ENCODE peak calls at places on chromosomes 3 and 15, in eight cellular contexts. One of them, this sample, is unnamed.
A peak's percentile ranks its signal among the peaks of the same experiment; 100 is the strongest.

GRCh38 chr3:30650348-30650995 is 44.1 kb downstream of the TGFBR2 start:
- DNase-seq in vagina: no peak
- DNase-seq in Peyer's patch: no peak
- DNase-seq in stomach: no peak
- DNase-seq in brain microvascular endothelial cell: no peak
- DNase-seq in fibroblast of pulmonary artery: no peak
- DNase-seq in mammary epithelial cell: no peak
- DNase-seq in A549: no peak
- DNase-seq in this sample: no peak

GRCh38 chr3:37240170-37240945 is 66.0 kb upstream of the LRRFIP2 start:
- DNase-seq in vagina: no peak
- DNase-seq in A549: no peak
- DNase-seq in mammary epithelial cell: no peak
- DNase-seq in brain microvascular endothelial cell: no peak
- DNase-seq in Peyer's patch: no peak
- DNase-seq in stomach: no peak
- DNase-seq in fibroblast of pulmonary artery: no peak
- DNase-seq in this sample: no peak

GRCh38 chr3:125916376-125916978 is 52.5 kb upstream of the ROPN1B start:
- DNase-seq in Peyer's patch: peak; percentile 99
- DNase-seq in vagina: peak; percentile 98
- DNase-seq in stomach: peak; percentile 99
- DNase-seq in fibroblast of pulmonary artery: peak; percentile 94
- DNase-seq in brain microvascular endothelial cell: no peak
- DNase-seq in mammary epithelial cell: peak; percentile 95
- DNase-seq in A549: peak; percentile 90
- DNase-seq in this sample: peak; percentile 68

GRCh38 chr3:58691997-58692396 is 25.4 kb upstream of the FAM3D start:
- DNase-seq in stomach: no peak
- DNase-seq in Peyer's patch: no peak
- DNase-seq in brain microvascular endothelial cell: no peak
- DNase-seq in mammary epithelial cell: peak; percentile 12
- DNase-seq in fibroblast of pulmonary artery: peak; percentile 28
- DNase-seq in A549: peak; percentile 33
- DNase-seq in vagina: no peak
- DNase-seq in this sample: no peak

GRCh38 chr3:17852217-17852616 is 109.8 kb upstream of the TBC1D5 start:
- DNase-seq in A549: no peak
- DNase-seq in vagina: no peak
- DNase-seq in mammary epithelial cell: no peak
- DNase-seq in fibroblast of pulmonary artery: no peak
- DNase-seq in Peyer's patch: no peak
- DNase-seq in brain microvascular endothelial cell: no peak
- DNase-seq in stomach: no peak
- DNase-seq in this sample: no peak

GRCh38 chr3:16350041-16350952 is 85.3 kb downstream of the OXNAD1 start:
- DNase-seq in fibroblast of pulmonary artery: peak; percentile 77
- DNase-seq in Peyer's patch: no peak
- DNase-seq in stomach: no peak
- DNase-seq in mammary epithelial cell: peak; percentile 66
- DNase-seq in vagina: no peak
- DNase-seq in brain microvascular endothelial cell: peak; percentile 61
- DNase-seq in A549: peak; percentile 9
- DNase-seq in this sample: no peak

GRCh38 chr15:36221992-36222391 is 357.4 kb upstream of the CDIN1 start:
- DNase-seq in fibroblast of pulmonary artery: no peak
- DNase-seq in A549: no peak
- DNase-seq in mammary epithelial cell: no peak
- DNase-seq in vagina: no peak
- DNase-seq in Peyer's patch: no peak
- DNase-seq in brain microvascular endothelial cell: no peak
- DNase-seq in stomach: no peak
- DNase-seq in this sample: no peak

GRCh38 chr15:36497903-36498302 is 81.5 kb upstream of the CDIN1 start:
- DNase-seq in vagina: no peak
- DNase-seq in mammary epithelial cell: no peak
- DNase-seq in brain microvascular endothelial cell: no peak
- DNase-seq in fibroblast of pulmonary artery: peak; percentile 31
- DNase-seq in stomach: no peak
- DNase-seq in A549: no peak
- DNase-seq in Peyer's patch: no peak
- DNase-seq in this sample: no peak

GRCh38 chr3:49673715-49674490 is at the start of gene APEH:
- DNase-seq in brain microvascular endothelial cell: peak; percentile 96
- DNase-seq in vagina: peak; percentile 95
- DNase-seq in mammary epithelial cell: peak; percentile 98
- DNase-seq in fibroblast of pulmonary artery: peak; percentile 98
- DNase-seq in Peyer's patch: peak; percentile 98
- DNase-seq in stomach: peak; percentile 98
- DNase-seq in A549: peak; percentile 98
- DNase-seq in this sample: peak; percentile 97

GRCh38 chr3:45693941-45694521 is 4.8 kb downstream of the SACM1L start:
- DNase-seq in fibroblast of pulmonary artery: no peak
- DNase-seq in mammary epithelial cell: peak; percentile 10
- DNase-seq in Peyer's patch: no peak
- DNase-seq in brain microvascular endothelial cell: no peak
- DNase-seq in stomach: no peak
- DNase-seq in A549: no peak
- DNase-seq in vagina: no peak
- DNase-seq in this sample: no peak

GRCh38 chr3:60217156-60217911 is 1033.9 kb downstream of the FHIT start:
- DNase-seq in mammary epithelial cell: no peak
- DNase-seq in A549: no peak
- DNase-seq in vagina: no peak
- DNase-seq in stomach: no peak
- DNase-seq in brain microvascular endothelial cell: no peak
- DNase-seq in fibroblast of pulmonary artery: no peak
- DNase-seq in Peyer's patch: no peak
- DNase-seq in this sample: no peak

GRCh38 chr15:89361451-89362202 is 27.0 kb upstream of the POLG start:
- DNase-seq in stomach: peak; percentile 59
- DNase-seq in Peyer's patch: no peak
- DNase-seq in A549: peak; percentile 66
- DNase-seq in brain microvascular endothelial cell: peak; percentile 33
- DNase-seq in fibroblast of pulmonary artery: peak; percentile 71
- DNase-seq in vagina: no peak
- DNase-seq in mammary epithelial cell: peak; percentile 53
- DNase-seq in this sample: no peak

GRCh38 chr3:86774082-86774691 is 216.8 kb downstream of the VGLL3 start:
- DNase-seq in Peyer's patch: no peak
- DNase-seq in brain microvascular endothelial cell: no peak
- DNase-seq in vagina: no peak
- DNase-seq in fibroblast of pulmonary artery: peak; percentile 73
- DNase-seq in stomach: no peak
- DNase-seq in mammary epithelial cell: peak; percentile 18
- DNase-seq in A549: peak; percentile 49
- DNase-seq in this sample: peak; percentile 17

GRCh38 chr15:63364293-63365003 is 17.2 kb downstream of the CA12 start:
- DNase-seq in brain microvascular endothelial cell: no peak
- DNase-seq in mammary epithelial cell: no peak
- DNase-seq in A549: no peak
- DNase-seq in vagina: no peak
- DNase-seq in stomach: no peak
- DNase-seq in fibroblast of pulmonary artery: peak; percentile 53
- DNase-seq in Peyer's patch: no peak
- DNase-seq in this sample: no peak

GRCh38 chr3:28674212-28674611 is 325.6 kb upstream of the AZI2 start:
- DNase-seq in vagina: no peak
- DNase-seq in stomach: no peak
- DNase-seq in brain microvascular endothelial cell: no peak
- DNase-seq in A549: no peak
- DNase-seq in mammary epithelial cell: no peak
- DNase-seq in Peyer's patch: no peak
- DNase-seq in fibroblast of pulmonary artery: no peak
- DNase-seq in this sample: no peak

GRCh38 chr15:45635763-45636292 is 999 bp downstream of the SQOR start:
- DNase-seq in brain microvascular endothelial cell: no peak
- DNase-seq in Peyer's patch: no peak
- DNase-seq in stomach: no peak
- DNase-seq in A549: no peak
- DNase-seq in mammary epithelial cell: no peak
- DNase-seq in vagina: no peak
- DNase-seq in fibroblast of pulmonary artery: no peak
- DNase-seq in this sample: no peak
- TF ChIP-seq CTCF in brain microvascular endothelial cell: no peak
- TF ChIP-seq CTCF in Peyer's patch: no peak
- TF ChIP-seq CTCF in stomach: no peak
- TF ChIP-seq CTCF in A549: no peak
- TF ChIP-seq CTCF in mammary epithelial cell: no peak
- TF ChIP-seq CTCF in vagina: no peak
- TF ChIP-seq CTCF in fibroblast of pulmonary artery: no peak
- TF ChIP-seq CTCF in this sample: no peak

GRCh38 chr3:11206316-11206715 is 52.0 kb downstream of the HRH1 start:
- DNase-seq in stomach: no peak
- DNase-seq in fibroblast of pulmonary artery: no peak
- DNase-seq in vagina: no peak
- DNase-seq in brain microvascular endothelial cell: no peak
- DNase-seq in mammary epithelial cell: no peak
- DNase-seq in A549: no peak
- DNase-seq in Peyer's patch: no peak
- DNase-seq in this sample: no peak
- TF ChIP-seq CTCF in stomach: no peak
- TF ChIP-seq CTCF in fibroblast of pulmonary artery: no peak
- TF ChIP-seq CTCF in vagina: no peak
- TF ChIP-seq CTCF in brain microvascular endothelial cell: no peak
- TF ChIP-seq CTCF in mammary epithelial cell: no peak
- TF ChIP-seq CTCF in A549: no peak
- TF ChIP-seq CTCF in Peyer's patch: no peak
- TF ChIP-seq CTCF in this sample: no peak

GRCh38 chr3:26015752-26016151 is 225.9 kb downstream of the OXSM start:
- DNase-seq in brain microvascular endothelial cell: no peak
- DNase-seq in stomach: no peak
- DNase-seq in mammary epithelial cell: no peak
- DNase-seq in Peyer's patch: no peak
- DNase-seq in vagina: no peak
- DNase-seq in A549: no peak
- DNase-seq in fibroblast of pulmonary artery: no peak
- DNase-seq in this sample: no peak
- TF ChIP-seq CTCF in brain microvascular endothelial cell: no peak
- TF ChIP-seq CTCF in stomach: no peak
- TF ChIP-seq CTCF in mammary epithelial cell: no peak
- TF ChIP-seq CTCF in Peyer's patch: no peak
- TF ChIP-seq CTCF in vagina: no peak
- TF ChIP-seq CTCF in A549: no peak
- TF ChIP-seq CTCF in fibroblast of pulmonary artery: no peak
- TF ChIP-seq CTCF in this sample: peak; percentile 8

DNA sequence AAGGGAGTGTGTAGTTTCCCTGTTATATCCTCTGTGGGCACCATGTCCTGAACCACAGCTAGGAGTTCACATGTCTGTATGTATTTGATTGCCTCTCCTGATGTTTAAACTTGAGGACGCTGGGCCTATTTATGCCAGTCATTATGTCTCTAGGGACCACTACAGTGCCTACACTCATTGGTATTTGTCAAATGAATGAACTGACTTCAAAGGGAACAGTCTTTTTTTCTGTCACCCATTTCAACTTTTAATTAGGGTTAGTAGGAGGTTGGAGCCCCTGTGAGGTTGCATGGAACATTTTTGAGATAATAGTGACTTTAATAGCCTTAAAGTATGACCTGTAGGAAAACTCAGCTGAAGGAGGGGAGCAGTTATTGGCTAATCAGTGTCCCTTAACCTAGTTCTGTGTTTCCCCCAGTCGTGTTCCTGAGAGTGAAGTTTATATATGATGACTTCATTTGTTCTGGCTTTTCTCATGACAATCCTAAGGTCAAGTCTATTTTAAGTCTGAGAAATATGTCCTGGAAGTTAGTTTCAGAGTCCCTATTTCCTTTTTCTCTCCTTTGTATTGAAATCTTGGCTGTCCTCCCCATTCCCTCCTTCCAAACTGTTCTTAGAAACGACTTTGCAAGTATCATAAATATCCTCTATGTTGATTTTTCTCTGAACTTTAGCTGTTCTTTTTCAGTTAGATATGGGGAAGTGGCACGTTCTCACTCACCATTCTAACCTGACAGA is 29.0 kb downstream of the PDE8A start:
- DNase-seq in Peyer's patch: no peak
- DNase-seq in brain microvascular endothelial cell: no peak
- DNase-seq in fibroblast of pulmonary artery: peak; percentile 79
- DNase-seq in A549: no peak
- DNase-seq in vagina: no peak
- DNase-seq in mammary epithelial cell: no peak
- DNase-seq in stomach: no peak
- DNase-seq in this sample: no peak
- TF ChIP-seq CTCF in Peyer's patch: no peak
- TF ChIP-seq CTCF in brain microvascular endothelial cell: no peak
- TF ChIP-seq CTCF in fibroblast of pulmonary artery: peak; percentile 46
- TF ChIP-seq CTCF in A549: no peak
- TF ChIP-seq CTCF in vagina: no peak
- TF ChIP-seq CTCF in mammary epithelial cell: no peak
- TF ChIP-seq CTCF in stomach: no peak
- TF ChIP-seq CTCF in this sample: peak; percentile 14

DNA sequence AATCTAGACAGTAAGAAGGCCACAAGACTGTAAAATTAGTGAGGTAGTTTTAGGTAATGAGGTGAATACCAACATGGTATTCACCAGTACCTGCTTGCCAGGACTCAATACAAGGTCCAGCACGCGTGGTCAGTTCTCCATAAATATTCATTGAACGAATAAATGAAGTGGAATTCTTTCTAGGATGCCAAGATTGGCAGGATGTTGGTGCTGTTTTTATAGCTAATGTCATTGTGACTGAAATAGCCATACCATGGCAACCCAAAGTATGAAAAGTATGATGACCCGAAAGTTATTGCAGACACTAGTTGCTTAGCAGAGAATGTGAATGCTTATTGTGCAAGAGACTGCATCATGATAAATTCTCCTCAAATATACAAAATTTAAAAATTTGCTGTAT is 307.2 kb downstream of the KCNH8 start:
- DNase-seq in fibroblast of pulmonary artery: no peak
- DNase-seq in mammary epithelial cell: no peak
- DNase-seq in stomach: no peak
- DNase-seq in brain microvascular endothelial cell: no peak
- DNase-seq in Peyer's patch: no peak
- DNase-seq in vagina: no peak
- DNase-seq in A549: no peak
- DNase-seq in this sample: no peak
- TF ChIP-seq CTCF in fibroblast of pulmonary artery: no peak
- TF ChIP-seq CTCF in mammary epithelial cell: no peak
- TF ChIP-seq CTCF in stomach: no peak
- TF ChIP-seq CTCF in brain microvascular endothelial cell: no peak
- TF ChIP-seq CTCF in Peyer's patch: no peak
- TF ChIP-seq CTCF in vagina: no peak
- TF ChIP-seq CTCF in A549: no peak
- TF ChIP-seq CTCF in this sample: no peak

GRCh38 chr15:66498501-66499386 is 1.2 kb upstream of the SNAPC5 start:
- DNase-seq in stomach: no peak
- DNase-seq in mammary epithelial cell: no peak
- DNase-seq in A549: peak; percentile 53
- DNase-seq in brain microvascular endothelial cell: no peak
- DNase-seq in fibroblast of pulmonary artery: peak; percentile 69
- DNase-seq in Peyer's patch: no peak
- DNase-seq in vagina: no peak
- DNase-seq in this sample: no peak
- TF ChIP-seq CTCF in stomach: no peak
- TF ChIP-seq CTCF in mammary epithelial cell: peak; percentile 32
- TF ChIP-seq CTCF in A549: peak; percentile 55
- TF ChIP-seq CTCF in brain microvascular endothelial cell: peak; percentile 13
- TF ChIP-seq CTCF in fibroblast of pulmonary artery: peak; percentile 37
- TF ChIP-seq CTCF in Peyer's patch: peak; percentile 29
- TF ChIP-seq CTCF in vagina: peak; percentile 13
- TF ChIP-seq CTCF in this sample: peak; percentile 22